ENCODE peak calls at places on chromosomes 7 and 10, in seven cellular contexts. T is AG09309, X is upper lobe of left lung, Y is cardiac muscle cell, C is GM20000, S is fibroblast of lung, Q is kidney epithelial cell. U is an unnamed sample.

GRCh38 chr10:86234553-86235270 is 131.9 kb downstream of the GRID1 start:
- DNase-seq in T (no peak), X (no peak), Y (no peak), C (no peak), S (peak), Q (no peak), U (no peak)

GRCh38 chr10:125005312-125006187 is 63.6 kb downstream of the ZRANB1 start:
- DNase-seq in T (no peak), X (no peak), Y (no peak), C (no peak), S (no peak), Q (no peak), U (no peak)

GRCh38 chr7:37901236-37901827 is 15.3 kb downstream of the SFRP4 start:
- DNase-seq in T (peak), X (no peak), Y (peak), C (peak), S (peak), Q (no peak), U (no peak)

GRCh38 chr7:149297034-149297755 is 35.2 kb downstream of the ZNF783 start:
- DNase-seq in T (no peak), X (no peak), Y (no peak), C (no peak), S (no peak), Q (no peak), U (no peak)

GRCh38 chr7:81361769-81362168 is 408.1 kb downstream of the HGF start:
- DNase-seq in T (peak), X (no peak), Y (peak), C (no peak), S (peak), Q (no peak), U (no peak)

GRCh38 chr10:133160813-133161471 is 923 bp downstream of the KNDC1 start:
- DNase-seq in T (no peak), X (no peak), Y (no peak), C (peak), S (no peak), Q (no peak), U (no peak)

GRCh38 chr7:122629412-122629953 is 69.4 kb downstream of the RNF133 start:
- DNase-seq in T (no peak), X (no peak), Y (no peak), C (no peak), S (no peak), Q (no peak), U (no peak)

GRCh38 chr7:99092064-99092720 is 51.7 kb downstream of the SMURF1 start:
- DNase-seq in T (no peak), X (no peak), Y (no peak), C (no peak), S (no peak), Q (no peak), U (no peak)

GRCh38 chr7:96637531-96637930 is 72.1 kb downstream of the SEM1 start:
- DNase-seq in T (no peak), X (no peak), Y (no peak), C (no peak), S (no peak), Q (no peak), U (no peak)

GRCh38 chr10:48983648-48984359 is 44.2 kb upstream of the LRRC18 start:
- DNase-seq in T (no peak), X (no peak), Y (no peak), C (no peak), S (no peak), Q (no peak), U (no peak)

GRCh38 chr10:81728692-81729091 is 146.3 kb upstream of the NRG3 start:
- DNase-seq in T (no peak), X (no peak), Y (no peak), C (no peak), S (no peak), Q (no peak), U (no peak)

GRCh38 chr10:71547841-71548493 is 151.2 kb downstream of the CDH23 start:
- DNase-seq in T (no peak), X (no peak), Y (peak), C (no peak), S (peak), Q (no peak), U (no peak)

GRCh38 chr7:23863209-23863798 is 153.3 kb downstream of the STK31 start:
- DNase-seq in T (peak), X (no peak), Y (peak), C (peak), S (peak), Q (no peak), U (peak)

GRCh38 chr10:91909178-91909677 is at the start of gene FGFBP3:
- DNase-seq in T (no peak), X (no peak), Y (peak), C (peak), S (peak), Q (no peak), U (no peak)

GRCh38 chr7:135715055-135715522 is 12.9 kb downstream of the SLC13A4 start:
- DNase-seq in T (no peak), X (no peak), Y (no peak), C (no peak), S (no peak), Q (no peak), U (no peak)

GRCh38 chr10:125692246-125692931 is 9.4 kb upstream of the TEX36 start:
- DNase-seq in T (peak), X (no peak), Y (no peak), C (no peak), S (peak), Q (no peak), U (no peak)

GRCh38 chr7:155069992-155070827 is at the start of gene HTR5A:
- DNase-seq in T (peak), X (peak), Y (peak), C (peak), S (peak), Q (peak), U (peak)
- TF ChIP-seq CTCF in T (no peak), X (no peak), Y (peak), C (no peak), S (no peak), Q (no peak), U (no peak)

GRCh38 chr7:82729172-82730030 is 285.8 kb upstream of the CACNA2D1 start:
- DNase-seq in T (no peak), X (no peak), Y (peak), C (peak), S (peak), Q (peak), U (peak)
- TF ChIP-seq CTCF in T (peak), X (no peak), Y (peak), C (peak), S (peak), Q (peak), U (peak)

DNA sequence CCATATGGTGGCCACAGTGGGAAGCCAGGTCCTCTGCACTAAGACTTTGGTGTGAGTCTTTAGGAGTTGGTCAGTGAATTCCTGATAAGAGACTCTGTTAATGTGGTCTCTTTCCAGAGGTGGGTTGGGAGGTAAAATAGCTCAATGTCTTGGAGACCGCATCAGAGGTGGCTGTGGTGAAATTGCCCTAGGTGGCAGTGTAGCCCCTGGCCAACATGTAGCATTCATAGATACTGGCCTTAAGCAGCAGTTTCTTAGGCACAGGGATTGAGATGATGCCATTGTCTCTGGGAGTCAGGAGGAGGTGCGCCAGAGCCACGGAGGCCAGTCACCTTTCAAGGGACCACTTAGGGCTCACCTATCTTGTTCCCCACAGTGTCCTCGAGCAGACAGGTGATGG is 202.8 kb downstream of the CREB5 start:
- DNase-seq in T (no peak), X (no peak), Y (no peak), C (no peak), S (no peak), Q (no peak), U (no peak)
- TF ChIP-seq CTCF in T (no peak), X (no peak), Y (no peak), C (no peak), S (peak), Q (no peak), U (no peak)

GRCh38 chr10:131175891-131176290 is 135.6 kb downstream of the TCERG1L start:
- DNase-seq in T (no peak), X (no peak), Y (no peak), C (no peak), S (no peak), Q (no peak), U (no peak)
- TF ChIP-seq CTCF in T (no peak), X (no peak), Y (no peak), C (no peak), S (no peak), Q (no peak), U (no peak)

GRCh38 chr7:26291251-26291650 is 411 bp upstream of the SNX10 start:
- DNase-seq in T (no peak), X (no peak), Y (no peak), C (no peak), S (no peak), Q (no peak), U (no peak)

GRCh38 chr7:26293569-26294308 is 2.1 kb downstream of the SNX10 start:
- DNase-seq in T (no peak), X (no peak), Y (no peak), C (peak), S (no peak), Q (no peak), U (no peak)

GRCh38 chr7:26292768-26293560 is 1.3 kb downstream of the SNX10 start:
- DNase-seq in T (no peak), X (no peak), Y (no peak), C (no peak), S (no peak), Q (no peak), U (no peak)

GRCh38 chr7:26295015-26295414 is 3.4 kb downstream of the SNX10 start:
- DNase-seq in T (no peak), X (no peak), Y (no peak), C (no peak), S (no peak), Q (no peak), U (no peak)

GRCh38 chr7:26291699-26292538 is at the start of gene SNX10:
- DNase-seq in T (no peak), X (peak), Y (peak), C (peak), S (peak), Q (no peak), U (no peak)
- TF ChIP-seq CTCF in T (no peak), X (peak), Y (peak), C (peak), S (no peak), Q (peak), U (no peak)

GRCh38 chr10:119686465-119687191 is 35.4 kb downstream of the BAG3 start:
- DNase-seq in T (peak), X (peak), Y (peak), C (peak), S (peak), Q (no peak), U (peak)
- TF ChIP-seq CTCF in T (peak), X (peak), Y (peak), C (peak), S (peak), Q (peak), U (peak)